ENCODE peak calls at places on chromosomes 13 and 19, in seven cellular contexts. One of them, this sample, is unnamed.

GRCh38 chr19:18282021-18282787 is 782 bp upstream of the JUND start:
- DNase-seq in cardiac muscle cell: no peak
- DNase-seq in CD4-positive, CD25-positive, alpha-beta regulatory T cell: no peak
- DNase-seq in tibial artery: no peak
- DNase-seq in heart right ventricle: peak
- DNase-seq in mucosa of descending colon: peak
- DNase-seq in Peyer's patch: no peak
- DNase-seq in this sample: no peak

GRCh38 chr19:33667141-33667540 is 45.4 kb downstream of the CHST8 start:
- DNase-seq in tibial artery: no peak
- DNase-seq in CD4-positive, CD25-positive, alpha-beta regulatory T cell: no peak
- DNase-seq in heart right ventricle: no peak
- DNase-seq in Peyer's patch: no peak
- DNase-seq in cardiac muscle cell: no peak
- DNase-seq in mucosa of descending colon: no peak
- DNase-seq in this sample: no peak

GRCh38 chr13:43221611-43222010 is 198.2 kb downstream of the DNAJC15 start:
- DNase-seq in Peyer's patch: no peak
- DNase-seq in heart right ventricle: no peak
- DNase-seq in mucosa of descending colon: no peak
- DNase-seq in CD4-positive, CD25-positive, alpha-beta regulatory T cell: no peak
- DNase-seq in cardiac muscle cell: no peak
- DNase-seq in tibial artery: no peak
- DNase-seq in this sample: no peak

GRCh38 chr19:55447421-55448174 is 4.5 kb upstream of the SHISA7 start:
- DNase-seq in cardiac muscle cell: peak
- DNase-seq in heart right ventricle: no peak
- DNase-seq in mucosa of descending colon: no peak
- DNase-seq in Peyer's patch: no peak
- DNase-seq in CD4-positive, CD25-positive, alpha-beta regulatory T cell: no peak
- DNase-seq in tibial artery: no peak
- DNase-seq in this sample: no peak

GRCh38 chr13:80047406-80047805 is 293.5 kb downstream of the SPRY2 start:
- DNase-seq in tibial artery: no peak
- DNase-seq in heart right ventricle: no peak
- DNase-seq in mucosa of descending colon: no peak
- DNase-seq in CD4-positive, CD25-positive, alpha-beta regulatory T cell: no peak
- DNase-seq in cardiac muscle cell: peak
- DNase-seq in Peyer's patch: no peak
- DNase-seq in this sample: no peak

GRCh38 chr19:12494260-12494860 is 9.7 kb upstream of the ZNF709 start:
- DNase-seq in heart right ventricle: no peak
- DNase-seq in mucosa of descending colon: no peak
- DNase-seq in CD4-positive, CD25-positive, alpha-beta regulatory T cell: no peak
- DNase-seq in tibial artery: no peak
- DNase-seq in Peyer's patch: no peak
- DNase-seq in cardiac muscle cell: no peak
- DNase-seq in this sample: no peak

GRCh38 chr19:53944933-53945332 is 17.8 kb upstream of the CACNG8 start:
- DNase-seq in CD4-positive, CD25-positive, alpha-beta regulatory T cell: no peak
- DNase-seq in mucosa of descending colon: no peak
- DNase-seq in heart right ventricle: no peak
- DNase-seq in tibial artery: no peak
- DNase-seq in cardiac muscle cell: no peak
- DNase-seq in Peyer's patch: no peak
- DNase-seq in this sample: no peak

GRCh38 chr19:27748551-27749152 is 1464.3 kb downstream of the UQCRFS1 start:
- DNase-seq in tibial artery: peak
- DNase-seq in CD4-positive, CD25-positive, alpha-beta regulatory T cell: no peak
- DNase-seq in mucosa of descending colon: no peak
- DNase-seq in heart right ventricle: no peak
- DNase-seq in Peyer's patch: no peak
- DNase-seq in cardiac muscle cell: no peak
- DNase-seq in this sample: no peak

GRCh38 chr19:40465025-40465780 is at the start of gene BLVRB:
- DNase-seq in mucosa of descending colon: no peak
- DNase-seq in CD4-positive, CD25-positive, alpha-beta regulatory T cell: no peak
- DNase-seq in cardiac muscle cell: peak
- DNase-seq in Peyer's patch: no peak
- DNase-seq in heart right ventricle: no peak
- DNase-seq in tibial artery: peak
- DNase-seq in this sample: no peak

GRCh38 chr19:8041553-8041952 is 11.0 kb upstream of the CCL25 start:
- DNase-seq in cardiac muscle cell: no peak
- DNase-seq in CD4-positive, CD25-positive, alpha-beta regulatory T cell: no peak
- DNase-seq in Peyer's patch: no peak
- DNase-seq in heart right ventricle: no peak
- DNase-seq in tibial artery: no peak
- DNase-seq in mucosa of descending colon: no peak
- DNase-seq in this sample: no peak

GRCh38 chr13:74675185-74675584 is 541.0 kb upstream of the KLF12 start:
- DNase-seq in cardiac muscle cell: no peak
- DNase-seq in mucosa of descending colon: no peak
- DNase-seq in CD4-positive, CD25-positive, alpha-beta regulatory T cell: no peak
- DNase-seq in Peyer's patch: no peak
- DNase-seq in tibial artery: no peak
- DNase-seq in heart right ventricle: no peak
- DNase-seq in this sample: no peak

GRCh38 chr19:37506387-37507166 is at the start of gene ZNF793:
- DNase-seq in cardiac muscle cell: peak
- DNase-seq in Peyer's patch: peak
- DNase-seq in CD4-positive, CD25-positive, alpha-beta regulatory T cell: peak
- DNase-seq in mucosa of descending colon: peak
- DNase-seq in heart right ventricle: peak
- DNase-seq in tibial artery: peak
- DNase-seq in this sample: no peak

GRCh38 chr13:91228083-91228482 is 119.4 kb upstream of the MIR17HG start:
- DNase-seq in tibial artery: no peak
- DNase-seq in CD4-positive, CD25-positive, alpha-beta regulatory T cell: no peak
- DNase-seq in Peyer's patch: no peak
- DNase-seq in heart right ventricle: no peak
- DNase-seq in mucosa of descending colon: no peak
- DNase-seq in cardiac muscle cell: no peak
- DNase-seq in this sample: no peak

GRCh38 chr13:43522788-43523187 is 264.0 kb downstream of the ENOX1 start:
- DNase-seq in cardiac muscle cell: peak
- DNase-seq in mucosa of descending colon: no peak
- DNase-seq in CD4-positive, CD25-positive, alpha-beta regulatory T cell: no peak
- DNase-seq in heart right ventricle: no peak
- DNase-seq in tibial artery: no peak
- DNase-seq in Peyer's patch: no peak
- DNase-seq in this sample: no peak

GRCh38 chr19:40607898-40608621 is 6.9 kb downstream of the LTBP4 start:
- DNase-seq in mucosa of descending colon: peak
- DNase-seq in heart right ventricle: no peak
- DNase-seq in Peyer's patch: peak
- DNase-seq in cardiac muscle cell: no peak
- DNase-seq in CD4-positive, CD25-positive, alpha-beta regulatory T cell: no peak
- DNase-seq in tibial artery: no peak
- DNase-seq in this sample: no peak

GRCh38 chr13:45511310-45512147 is 46.8 kb downstream of the COG3 start:
- DNase-seq in mucosa of descending colon: no peak
- DNase-seq in Peyer's patch: no peak
- DNase-seq in CD4-positive, CD25-positive, alpha-beta regulatory T cell: peak
- DNase-seq in heart right ventricle: no peak
- DNase-seq in tibial artery: no peak
- DNase-seq in cardiac muscle cell: peak
- DNase-seq in this sample: peak

GRCh38 chr13:90552702-90553101 is 794.8 kb upstream of the MIR17HG start:
- DNase-seq in CD4-positive, CD25-positive, alpha-beta regulatory T cell: no peak
- DNase-seq in mucosa of descending colon: no peak
- DNase-seq in tibial artery: no peak
- DNase-seq in heart right ventricle: no peak
- DNase-seq in cardiac muscle cell: no peak
- DNase-seq in Peyer's patch: no peak
- DNase-seq in this sample: no peak

GRCh38 chr13:91879360-91879759 is 480.9 kb downstream of the GPC5 start:
- DNase-seq in mucosa of descending colon: no peak
- DNase-seq in cardiac muscle cell: no peak
- DNase-seq in CD4-positive, CD25-positive, alpha-beta regulatory T cell: no peak
- DNase-seq in tibial artery: no peak
- DNase-seq in heart right ventricle: no peak
- DNase-seq in Peyer's patch: no peak
- DNase-seq in this sample: no peak

GRCh38 chr13:99723847-99724246 is 222.6 kb downstream of the TM9SF2 start:
- DNase-seq in Peyer's patch: no peak
- DNase-seq in heart right ventricle: no peak
- DNase-seq in CD4-positive, CD25-positive, alpha-beta regulatory T cell: no peak
- DNase-seq in tibial artery: no peak
- DNase-seq in cardiac muscle cell: no peak
- DNase-seq in mucosa of descending colon: no peak
- DNase-seq in this sample: no peak

GRCh38 chr13:20049558-20050473 is 91.3 kb downstream of the ZMYM2 start:
- DNase-seq in CD4-positive, CD25-positive, alpha-beta regulatory T cell: no peak
- DNase-seq in mucosa of descending colon: no peak
- DNase-seq in cardiac muscle cell: no peak
- DNase-seq in tibial artery: no peak
- DNase-seq in heart right ventricle: no peak
- DNase-seq in Peyer's patch: no peak
- DNase-seq in this sample: no peak

GRCh38 chr19:19526581-19527370 is 1.9 kb upstream of the YJEFN3 start:
- DNase-seq in cardiac muscle cell: no peak
- DNase-seq in mucosa of descending colon: no peak
- DNase-seq in CD4-positive, CD25-positive, alpha-beta regulatory T cell: no peak
- DNase-seq in tibial artery: no peak
- DNase-seq in heart right ventricle: no peak
- DNase-seq in Peyer's patch: no peak
- DNase-seq in this sample: peak

GRCh38 chr19:53879145-53880037 is 2.6 kb upstream of the PRKCG start:
- DNase-seq in heart right ventricle: peak
- DNase-seq in tibial artery: peak
- DNase-seq in CD4-positive, CD25-positive, alpha-beta regulatory T cell: peak
- DNase-seq in Peyer's patch: peak
- DNase-seq in mucosa of descending colon: peak
- DNase-seq in cardiac muscle cell: peak
- DNase-seq in this sample: peak

DNA sequence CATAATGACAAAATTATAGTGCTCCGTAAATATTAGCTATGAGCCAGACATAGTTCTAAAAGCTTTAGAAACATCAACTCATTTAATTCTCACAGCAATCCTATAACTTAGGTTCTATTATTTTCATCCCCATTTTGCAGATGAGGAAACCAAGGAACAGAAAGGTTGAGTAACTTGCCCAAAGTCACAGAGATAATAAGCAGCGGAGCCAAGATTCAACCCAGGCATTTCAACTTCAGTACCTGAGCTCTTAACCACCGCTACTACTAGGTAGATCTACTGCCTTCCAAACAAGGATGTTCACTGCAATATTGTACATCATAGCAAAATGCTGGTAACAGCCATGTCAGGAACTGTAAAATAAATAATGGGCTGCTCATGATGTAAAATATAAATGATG is 39.9 kb downstream of the ELF1 start:
- DNase-seq in Peyer's patch: no peak
- DNase-seq in mucosa of descending colon: no peak
- DNase-seq in heart right ventricle: no peak
- DNase-seq in cardiac muscle cell: no peak
- DNase-seq in CD4-positive, CD25-positive, alpha-beta regulatory T cell: no peak
- DNase-seq in tibial artery: no peak
- DNase-seq in this sample: no peak
- H3K4me3 ChIP-seq in Peyer's patch: peak
- H3K4me3 ChIP-seq in mucosa of descending colon: no peak
- H3K4me3 ChIP-seq in heart right ventricle: peak
- H3K4me3 ChIP-seq in cardiac muscle cell: no peak
- H3K4me3 ChIP-seq in CD4-positive, CD25-positive, alpha-beta regulatory T cell: peak
- H3K4me3 ChIP-seq in tibial artery: peak
- H3K4me3 ChIP-seq in this sample: no peak

DNA sequence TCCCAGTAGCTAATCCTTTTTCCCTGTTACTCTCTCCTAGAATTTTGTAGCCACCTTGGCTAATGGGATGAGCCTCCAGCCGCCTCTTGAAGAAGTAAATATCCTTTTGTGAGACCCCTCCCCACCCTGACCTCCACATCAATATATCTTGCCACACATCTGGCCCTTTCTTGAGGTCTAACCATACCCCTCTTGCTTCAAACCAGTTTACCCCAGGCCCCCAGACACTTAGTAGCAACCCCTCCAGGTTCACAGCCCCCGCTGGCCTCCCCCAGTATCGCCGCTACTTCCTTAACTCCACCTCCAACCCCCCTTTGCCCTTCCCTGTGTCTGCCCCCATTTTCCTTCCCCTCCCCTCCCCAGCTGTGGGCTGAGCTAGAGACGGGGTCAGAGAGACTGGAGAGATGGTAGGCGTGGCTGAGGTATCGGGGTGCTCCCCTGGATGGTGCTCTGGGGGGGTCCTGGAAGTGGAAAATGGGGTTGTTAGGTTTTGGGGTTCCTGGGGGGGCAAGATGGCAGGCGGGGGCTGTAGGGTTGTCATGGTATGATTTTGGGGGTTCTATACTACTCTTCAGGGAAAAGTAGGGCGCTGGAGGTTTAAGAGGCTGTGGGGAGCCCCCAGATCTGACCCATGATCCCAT is 2.9 kb downstream of the PRMT1 start:
- DNase-seq in mucosa of descending colon: peak
- DNase-seq in tibial artery: no peak
- DNase-seq in Peyer's patch: no peak
- DNase-seq in heart right ventricle: no peak
- DNase-seq in cardiac muscle cell: no peak
- DNase-seq in CD4-positive, CD25-positive, alpha-beta regulatory T cell: no peak
- DNase-seq in this sample: no peak
- H3K4me3 ChIP-seq in mucosa of descending colon: no peak
- H3K4me3 ChIP-seq in tibial artery: peak
- H3K4me3 ChIP-seq in Peyer's patch: no peak
- H3K4me3 ChIP-seq in heart right ventricle: peak
- H3K4me3 ChIP-seq in cardiac muscle cell: no peak
- H3K4me3 ChIP-seq in CD4-positive, CD25-positive, alpha-beta regulatory T cell: no peak
- H3K4me3 ChIP-seq in this sample: no peak

DNA sequence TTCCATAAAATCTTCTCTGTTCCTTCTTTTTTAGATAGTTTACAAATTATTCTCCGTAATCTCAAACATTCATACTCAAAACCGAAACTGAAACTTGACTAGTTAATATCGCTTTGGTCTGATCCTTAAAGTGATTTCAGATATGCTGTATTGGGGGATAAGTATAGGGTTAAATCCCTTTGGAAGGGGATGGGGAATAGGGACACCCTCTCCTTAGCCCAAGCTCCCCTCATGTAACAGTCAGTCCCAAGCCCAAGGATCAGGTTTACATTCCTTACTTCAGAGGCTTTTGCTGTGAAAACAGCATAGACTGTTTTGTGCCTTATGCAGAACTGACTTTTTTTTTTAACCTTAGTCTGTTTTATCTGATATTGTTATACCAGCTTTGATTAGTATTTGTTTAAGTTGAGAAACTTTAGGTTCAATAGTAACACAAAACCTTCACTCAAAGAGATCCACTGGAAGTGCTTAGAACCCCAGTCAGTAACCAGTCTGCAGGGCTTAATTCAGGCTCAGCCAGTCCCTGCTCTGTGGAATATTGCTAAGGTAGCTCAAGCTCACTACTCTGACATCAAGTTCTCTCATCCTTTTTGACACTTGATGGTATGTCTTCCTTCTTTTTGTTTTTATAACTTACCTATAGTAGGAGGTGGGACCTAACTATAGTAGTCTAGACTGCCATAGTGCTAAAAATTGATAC is 10.5 kb downstream of the CDADC1 start:
- DNase-seq in CD4-positive, CD25-positive, alpha-beta regulatory T cell: no peak
- DNase-seq in tibial artery: no peak
- DNase-seq in mucosa of descending colon: no peak
- DNase-seq in cardiac muscle cell: no peak
- DNase-seq in Peyer's patch: no peak
- DNase-seq in heart right ventricle: no peak
- DNase-seq in this sample: no peak
- H3K4me3 ChIP-seq in CD4-positive, CD25-positive, alpha-beta regulatory T cell: peak
- H3K4me3 ChIP-seq in tibial artery: no peak
- H3K4me3 ChIP-seq in mucosa of descending colon: no peak
- H3K4me3 ChIP-seq in cardiac muscle cell: no peak
- H3K4me3 ChIP-seq in Peyer's patch: peak
- H3K4me3 ChIP-seq in heart right ventricle: peak
- H3K4me3 ChIP-seq in this sample: no peak

GRCh38 chr19:1068111-1069001 is 1.4 kb downstream of the ARHGAP45 start:
- DNase-seq in mucosa of descending colon: peak
- DNase-seq in heart right ventricle: peak
- DNase-seq in tibial artery: peak
- DNase-seq in cardiac muscle cell: no peak
- DNase-seq in Peyer's patch: no peak
- DNase-seq in CD4-positive, CD25-positive, alpha-beta regulatory T cell: peak
- DNase-seq in this sample: peak
- H3K4me3 ChIP-seq in mucosa of descending colon: no peak
- H3K4me3 ChIP-seq in heart right ventricle: peak
- H3K4me3 ChIP-seq in tibial artery: peak
- H3K4me3 ChIP-seq in cardiac muscle cell: no peak
- H3K4me3 ChIP-seq in Peyer's patch: peak
- H3K4me3 ChIP-seq in CD4-positive, CD25-positive, alpha-beta regulatory T cell: peak
- H3K4me3 ChIP-seq in this sample: peak